ENCODE peak calls at places on chromosome 7, in six cellular contexts. P is kidney epithelial cell, V is AG04450, O is upper lobe of right lung, B is brain microvascular endothelial cell, J is A549. H is an unnamed sample.

GRCh38 chr7:142438235-142438922 is 180.5 kb upstream of the PRSS58 start:
- DNase-seq in P (no peak), V (no peak), O (no peak), B (peak; percentile 38), J (peak; percentile 66), H (no peak)

GRCh38 chr7:94355389-94355788 is 39.3 kb upstream of the COL1A2 start:
- DNase-seq in P (no peak), V (no peak), O (no peak), B (no peak), J (no peak), H (no peak)

GRCh38 chr7:135855836-135856235 is 107.2 kb upstream of the FAM180A start:
- DNase-seq in P (peak; percentile 78), V (no peak), O (no peak), B (no peak), J (no peak), H (peak; percentile 95)

GRCh38 chr7:100895701-100895955 is at the start of gene ACHE:
- DNase-seq in P (no peak), V (no peak), O (no peak), B (no peak), J (no peak), H (no peak)

GRCh38 chr7:97798036-97799019 is 66.4 kb downstream of the TAC1 start:
- DNase-seq in P (no peak), V (no peak), O (no peak), B (no peak), J (no peak), H (no peak)

GRCh38 chr7:41252551-41252950 is 450.3 kb downstream of the INHBA start:
- DNase-seq in P (no peak), V (no peak), O (no peak), B (no peak), J (no peak), H (no peak)

GRCh38 chr7:98281757-98282652 is 519 bp downstream of the BRI3 start:
- DNase-seq in P (no peak), V (no peak), O (peak; percentile 81), B (no peak), J (no peak), H (no peak)

GRCh38 chr7:27177795-27178320 is 3.7 kb upstream of the HOXA10 start:
- DNase-seq in P (no peak), V (no peak), O (peak; percentile 3), B (no peak), J (no peak), H (no peak)

GRCh38 chr7:26083113-26083512 is 68.9 kb upstream of the NFE2L3 start:
- DNase-seq in P (peak; percentile 53), V (no peak), O (no peak), B (no peak), J (no peak), H (peak; percentile 99)

GRCh38 chr7:43766564-43766963 is 8.1 kb downstream of the BLVRA start:
- DNase-seq in P (no peak), V (no peak), O (peak; percentile 39), B (no peak), J (no peak), H (no peak)

GRCh38 chr7:471191-471865 is 48.3 kb downstream of the PDGFA start:
- DNase-seq in P (no peak), V (no peak), O (no peak), B (no peak), J (no peak), H (no peak)

GRCh38 chr7:43076189-43076605 is 36.2 kb upstream of the HECW1 start:
- DNase-seq in P (no peak), V (no peak), O (no peak), B (peak; percentile 2), J (peak; percentile 5), H (peak; percentile 49)

GRCh38 chr7:100803398-100804161 is 23.7 kb downstream of the EPHB4 start:
- DNase-seq in P (peak; percentile 70), V (peak; percentile 63), O (peak; percentile 81), B (peak; percentile 88), J (peak; percentile 78), H (no peak)

GRCh38 chr7:151700621-151701185 is 176.2 kb downstream of the PRKAG2 start:
- DNase-seq in P (peak; percentile 61), V (no peak), O (no peak), B (peak; percentile 53), J (no peak), H (no peak)

GRCh38 chr7:45235905-45236304 is 78.3 kb downstream of the RAMP3 start:
- DNase-seq in P (no peak), V (no peak), O (no peak), B (no peak), J (no peak), H (no peak)

GRCh38 chr7:120523985-120524384 is 251.0 kb downstream of the KCND2 start:
- DNase-seq in P (no peak), V (no peak), O (no peak), B (no peak), J (no peak), H (no peak)

GRCh38 chr7:157526604-157527003 is 189.8 kb downstream of the DNAJB6 start:
- DNase-seq in P (no peak), V (no peak), O (peak; percentile 60), B (no peak), J (no peak), H (no peak)

GRCh38 chr7:40711706-40712105 is 576.9 kb downstream of the SUGCT start:
- DNase-seq in P (no peak), V (no peak), O (no peak), B (no peak), J (no peak), H (no peak)

GRCh38 chr7:146961617-146962016 is 845.0 kb downstream of the CNTNAP2 start:
- DNase-seq in P (peak; percentile 91), V (no peak), O (no peak), B (peak; percentile 94), J (no peak), H (peak; percentile 99)

GRCh38 chr7:150879345-150879744 is 27.0 kb downstream of the AOC1 start:
- DNase-seq in P (no peak), V (no peak), O (no peak), B (peak; percentile 15), J (no peak), H (peak; percentile 33)

GRCh38 chr7:88243345-88243909 is 23.6 kb upstream of the SRI start:
- DNase-seq in P (no peak), V (no peak), O (no peak), B (peak; percentile 54), J (peak; percentile 56), H (no peak)

GRCh38 chr7:27953361-27953760 is 213.4 kb downstream of the TAX1BP1 start:
- DNase-seq in P (no peak), V (no peak), O (no peak), B (no peak), J (no peak), H (no peak)

GRCh38 chr7:33627741-33628140 is 277.6 kb upstream of the BMPER start:
- DNase-seq in P (no peak), V (no peak), O (no peak), B (no peak), J (no peak), H (no peak)

GRCh38 chr7:2863461-2864066 is 19.5 kb upstream of the GNA12 start:
- DNase-seq in P (peak; percentile 79), V (peak; percentile 84), O (peak; percentile 87), B (peak; percentile 97), J (peak; percentile 83), H (peak; percentile 73)

GRCh38 chr7:82595176-82595575 is 151.6 kb upstream of the CACNA2D1 start:
- DNase-seq in P (no peak), V (no peak), O (no peak), B (no peak), J (no peak), H (peak; percentile 70)

DNA sequence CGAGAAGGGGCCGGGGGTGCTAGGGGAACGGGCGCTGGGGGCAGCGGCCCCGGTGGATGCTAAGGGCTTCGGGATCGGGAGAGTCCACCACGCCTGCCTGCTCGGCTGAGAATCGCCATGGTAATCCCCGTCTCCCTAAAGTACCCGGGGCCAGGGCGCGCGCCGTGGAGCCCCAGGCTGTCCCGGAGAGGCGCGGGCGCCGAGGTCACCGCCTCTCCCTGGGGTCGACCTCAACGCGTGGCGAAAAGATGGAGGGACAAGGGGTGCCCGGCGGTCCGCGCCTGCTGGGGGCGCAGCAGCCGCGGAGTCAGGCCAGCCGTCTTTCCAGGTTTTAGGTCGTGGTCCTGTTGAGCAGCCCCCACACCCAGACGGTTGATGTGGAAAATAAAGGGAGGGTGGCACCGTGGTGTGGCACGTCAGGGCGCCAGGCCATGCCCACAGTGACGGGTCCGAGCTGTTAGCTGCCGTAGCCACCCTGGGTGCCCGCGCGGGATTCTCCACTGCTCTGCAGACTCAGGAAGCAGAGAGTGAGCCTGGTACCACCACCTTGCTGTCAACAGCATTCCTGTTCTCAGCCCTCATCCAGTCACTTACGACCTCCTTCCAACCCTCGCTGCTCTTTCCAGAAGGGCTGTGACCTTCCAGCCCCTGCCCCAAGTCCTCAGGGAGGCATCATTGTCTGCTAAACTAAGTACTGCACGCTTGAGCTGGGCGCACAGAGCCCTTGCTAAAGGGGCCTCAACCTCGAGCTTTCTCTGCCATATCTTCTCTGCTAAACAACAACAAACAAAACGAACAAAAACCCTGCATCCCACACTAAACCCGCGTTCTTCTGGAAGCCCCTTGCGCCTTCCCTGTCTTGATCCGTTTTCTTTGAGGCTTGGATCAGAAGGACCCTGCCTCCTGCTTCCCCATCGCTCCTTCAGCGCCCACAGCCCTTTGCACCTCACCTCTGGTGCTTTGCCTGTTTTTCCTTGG is 666 bp downstream of the SMKR1 start:
- DNase-seq in P (no peak), V (no peak), O (no peak), B (no peak), J (peak; percentile 21), H (no peak)
- TF ChIP-seq CTCF in P (peak; percentile 20), V (no peak), O (no peak), B (no peak), J (no peak), H (peak; percentile 34)

GRCh38 chr7:92276486-92276885 is 30.7 kb downstream of the ANKIB1 start:
- DNase-seq in P (no peak), V (no peak), O (no peak), B (no peak), J (no peak), H (no peak)
- H3K4me3 ChIP-seq in P (no peak overlapping the region), V (no peak overlapping the region), O (no peak overlapping the region), B (no peak overlapping the region), J (no peak overlapping the region), H (no peak overlapping the region)

GRCh38 chr7:90408142-90408541 is 4.9 kb downstream of the CLDN12 start:
- DNase-seq in P (no peak), V (no peak), O (no peak), B (no peak), J (no peak), H (no peak)

GRCh38 chr7:90413185-90413528 is 9.9 kb downstream of the CLDN12 start:
- DNase-seq in P (no peak), V (no peak), O (no peak), B (no peak), J (no peak), H (no peak)

GRCh38 chr7:90409667-90410066 is 6.4 kb downstream of the CLDN12 start:
- DNase-seq in P (no peak), V (no peak), O (no peak), B (no peak), J (no peak), H (no peak)

GRCh38 chr7:90411510-90411909 is 8.2 kb downstream of the CLDN12 start:
- DNase-seq in P (peak; percentile 29), V (no peak), O (no peak), B (no peak), J (peak; percentile 11), H (no peak)

GRCh38 chr7:90412458-90413184 is 9.4 kb downstream of the CLDN12 start:
- DNase-seq in P (no peak), V (no peak), O (peak; percentile 61), B (no peak), J (peak; percentile 50), H (no peak)
- TF ChIP-seq CTCF in P (peak; percentile 35), V (peak; percentile 10), O (peak; percentile 23), B (peak; percentile 55), J (peak; percentile 43), H (peak; percentile 43)

GRCh38 chr7:77416621-77417371 is 647 bp upstream of the GSAP start:
- DNase-seq in P (no peak), V (no peak), O (no peak), B (no peak), J (peak; percentile 59), H (no peak)
- H3K4me3 ChIP-seq in P (peak overlapping the region; percentile 71), V (peak overlapping the region; percentile 66), O (peak overlapping the region; percentile 72), B (peak overlapping the region; percentile 60), J (peak overlapping the region; percentile 65), H (peak overlapping the region; percentile 60)